ENCODE peak calls at places on chromosomes 1 and 21, in eight cellular contexts. One of them, this sample, is unnamed.
A peak's percentile ranks its signal among the peaks of the same experiment; 100 is the strongest.

GRCh38 chr21:38944903-38945302 is 139.2 kb downstream of the ETS2 start:
- DNase-seq in A549: no peak
- DNase-seq in pons: no peak
- DNase-seq in NCI-H510A: no peak
- DNase-seq in activated T-cell treated with anti-CD3 and anti-CD28 coated beads, Interleukin-2, amount 50 U/mL, for 72 hours: no peak
- DNase-seq in NCI-H1694: no peak
- DNase-seq in testis: no peak
- DNase-seq in activated naive CD4-positive, alpha-beta T cell: no peak
- DNase-seq in this sample: no peak

GRCh38 chr1:214086945-214087344 is 99.2 kb downstream of the PROX1 start:
- DNase-seq in activated T-cell treated with anti-CD3 and anti-CD28 coated beads, Interleukin-2, amount 50 U/mL, for 72 hours: no peak
- DNase-seq in testis: no peak
- DNase-seq in NCI-H510A: no peak
- DNase-seq in pons: no peak
- DNase-seq in activated naive CD4-positive, alpha-beta T cell: no peak
- DNase-seq in A549: peak; percentile 7
- DNase-seq in NCI-H1694: no peak
- DNase-seq in this sample: no peak

GRCh38 chr1:64875606-64876005 is 90.7 kb downstream of the JAK1 start:
- DNase-seq in A549: no peak
- DNase-seq in NCI-H510A: no peak
- DNase-seq in NCI-H1694: no peak
- DNase-seq in pons: no peak
- DNase-seq in activated naive CD4-positive, alpha-beta T cell: no peak
- DNase-seq in activated T-cell treated with anti-CD3 and anti-CD28 coated beads, Interleukin-2, amount 50 U/mL, for 72 hours: no peak
- DNase-seq in testis: no peak
- DNase-seq in this sample: no peak

GRCh38 chr1:225347123-225347683 is 80.6 kb downstream of the LBR start:
- DNase-seq in testis: no peak
- DNase-seq in NCI-H1694: no peak
- DNase-seq in activated naive CD4-positive, alpha-beta T cell: no peak
- DNase-seq in NCI-H510A: no peak
- DNase-seq in pons: no peak
- DNase-seq in A549: no peak
- DNase-seq in activated T-cell treated with anti-CD3 and anti-CD28 coated beads, Interleukin-2, amount 50 U/mL, for 72 hours: no peak
- DNase-seq in this sample: no peak

GRCh38 chr1:85481688-85482087 is 16.7 kb upstream of the DDAH1 start:
- DNase-seq in testis: no peak
- DNase-seq in NCI-H510A: no peak
- DNase-seq in A549: no peak
- DNase-seq in NCI-H1694: no peak
- DNase-seq in activated naive CD4-positive, alpha-beta T cell: no peak
- DNase-seq in activated T-cell treated with anti-CD3 and anti-CD28 coated beads, Interleukin-2, amount 50 U/mL, for 72 hours: no peak
- DNase-seq in pons: no peak
- DNase-seq in this sample: no peak

GRCh38 chr1:246319111-246319510 is 188.0 kb downstream of the SMYD3 start:
- DNase-seq in testis: no peak
- DNase-seq in NCI-H1694: peak; percentile 58
- DNase-seq in pons: no peak
- DNase-seq in activated T-cell treated with anti-CD3 and anti-CD28 coated beads, Interleukin-2, amount 50 U/mL, for 72 hours: no peak
- DNase-seq in activated naive CD4-positive, alpha-beta T cell: no peak
- DNase-seq in A549: no peak
- DNase-seq in NCI-H510A: no peak
- DNase-seq in this sample: no peak

GRCh38 chr1:62241357-62242131 is 46.9 kb downstream of the L1TD1 start:
- DNase-seq in testis: no peak
- DNase-seq in A549: peak; percentile 33
- DNase-seq in activated naive CD4-positive, alpha-beta T cell: no peak
- DNase-seq in NCI-H1694: no peak
- DNase-seq in activated T-cell treated with anti-CD3 and anti-CD28 coated beads, Interleukin-2, amount 50 U/mL, for 72 hours: no peak
- DNase-seq in pons: no peak
- DNase-seq in NCI-H510A: peak; percentile 40
- DNase-seq in this sample: peak; percentile 40

GRCh38 chr1:187114788-187115187 is 286.0 kb downstream of the PLA2G4A start:
- DNase-seq in NCI-H510A: no peak
- DNase-seq in activated naive CD4-positive, alpha-beta T cell: no peak
- DNase-seq in testis: no peak
- DNase-seq in pons: no peak
- DNase-seq in activated T-cell treated with anti-CD3 and anti-CD28 coated beads, Interleukin-2, amount 50 U/mL, for 72 hours: no peak
- DNase-seq in A549: no peak
- DNase-seq in NCI-H1694: no peak
- DNase-seq in this sample: no peak

GRCh38 chr1:83901547-83902155 is 97.3 kb downstream of the TTLL7 start:
- DNase-seq in NCI-H510A: peak; percentile 60
- DNase-seq in activated naive CD4-positive, alpha-beta T cell: no peak
- DNase-seq in activated T-cell treated with anti-CD3 and anti-CD28 coated beads, Interleukin-2, amount 50 U/mL, for 72 hours: no peak
- DNase-seq in NCI-H1694: no peak
- DNase-seq in testis: no peak
- DNase-seq in A549: peak; percentile 78
- DNase-seq in pons: no peak
- DNase-seq in this sample: no peak

GRCh38 chr1:226603030-226603960 is 54.7 kb downstream of the STUM start:
- DNase-seq in NCI-H1694: peak; percentile 95
- DNase-seq in activated T-cell treated with anti-CD3 and anti-CD28 coated beads, Interleukin-2, amount 50 U/mL, for 72 hours: no peak
- DNase-seq in pons: peak; percentile 88
- DNase-seq in A549: no peak
- DNase-seq in activated naive CD4-positive, alpha-beta T cell: no peak
- DNase-seq in NCI-H510A: no peak
- DNase-seq in testis: peak; percentile 51
- DNase-seq in this sample: peak; percentile 47

GRCh38 chr1:17053071-17053684 is 654 bp downstream of the SDHB start:
- DNase-seq in activated naive CD4-positive, alpha-beta T cell: no peak
- DNase-seq in activated T-cell treated with anti-CD3 and anti-CD28 coated beads, Interleukin-2, amount 50 U/mL, for 72 hours: no peak
- DNase-seq in NCI-H1694: no peak
- DNase-seq in testis: no peak
- DNase-seq in A549: no peak
- DNase-seq in NCI-H510A: no peak
- DNase-seq in pons: no peak
- DNase-seq in this sample: no peak

GRCh38 chr1:209202826-209203439 is 380.6 kb upstream of the CAMK1G start:
- DNase-seq in activated naive CD4-positive, alpha-beta T cell: no peak
- DNase-seq in A549: peak; percentile 71
- DNase-seq in testis: no peak
- DNase-seq in activated T-cell treated with anti-CD3 and anti-CD28 coated beads, Interleukin-2, amount 50 U/mL, for 72 hours: peak; percentile 6
- DNase-seq in NCI-H510A: no peak
- DNase-seq in NCI-H1694: peak; percentile 20
- DNase-seq in pons: peak; percentile 88
- DNase-seq in this sample: no peak

GRCh38 chr1:39297534-39297933 is 93.0 kb downstream of the MACF1 start:
- DNase-seq in pons: no peak
- DNase-seq in testis: no peak
- DNase-seq in A549: no peak
- DNase-seq in NCI-H1694: no peak
- DNase-seq in activated T-cell treated with anti-CD3 and anti-CD28 coated beads, Interleukin-2, amount 50 U/mL, for 72 hours: no peak
- DNase-seq in NCI-H510A: no peak
- DNase-seq in activated naive CD4-positive, alpha-beta T cell: no peak
- DNase-seq in this sample: no peak

GRCh38 chr1:248696261-248696660 is 6.3 kb downstream of the OR14I1 start:
- DNase-seq in NCI-H510A: no peak
- DNase-seq in pons: peak; percentile 9
- DNase-seq in activated T-cell treated with anti-CD3 and anti-CD28 coated beads, Interleukin-2, amount 50 U/mL, for 72 hours: no peak
- DNase-seq in NCI-H1694: no peak
- DNase-seq in A549: peak; percentile 55
- DNase-seq in testis: peak; percentile 56
- DNase-seq in activated naive CD4-positive, alpha-beta T cell: no peak
- DNase-seq in this sample: peak; percentile 60

GRCh38 chr21:42191978-42192595 is 26.9 kb upstream of the ABCG1 start:
- DNase-seq in NCI-H1694: no peak
- DNase-seq in activated T-cell treated with anti-CD3 and anti-CD28 coated beads, Interleukin-2, amount 50 U/mL, for 72 hours: no peak
- DNase-seq in A549: no peak
- DNase-seq in NCI-H510A: no peak
- DNase-seq in activated naive CD4-positive, alpha-beta T cell: no peak
- DNase-seq in testis: no peak
- DNase-seq in pons: no peak
- DNase-seq in this sample: no peak

GRCh38 chr1:203553501-203553900 is 59.5 kb downstream of the OPTC start:
- DNase-seq in testis: no peak
- DNase-seq in NCI-H1694: no peak
- DNase-seq in pons: no peak
- DNase-seq in NCI-H510A: no peak
- DNase-seq in A549: no peak
- DNase-seq in activated T-cell treated with anti-CD3 and anti-CD28 coated beads, Interleukin-2, amount 50 U/mL, for 72 hours: no peak
- DNase-seq in activated naive CD4-positive, alpha-beta T cell: no peak
- DNase-seq in this sample: no peak

GRCh38 chr1:37474051-37474696 is at the start of gene ZC3H12A:
- DNase-seq in pons: peak; percentile 88
- DNase-seq in A549: peak; percentile 83
- DNase-seq in activated T-cell treated with anti-CD3 and anti-CD28 coated beads, Interleukin-2, amount 50 U/mL, for 72 hours: peak; percentile 98
- DNase-seq in NCI-H1694: peak; percentile 44
- DNase-seq in testis: peak; percentile 93
- DNase-seq in activated naive CD4-positive, alpha-beta T cell: peak; percentile 84
- DNase-seq in NCI-H510A: peak; percentile 100
- DNase-seq in this sample: peak; percentile 95

GRCh38 chr1:242534753-242535152 is 10.3 kb upstream of the PLD5 start:
- DNase-seq in NCI-H1694: no peak
- DNase-seq in testis: no peak
- DNase-seq in pons: no peak
- DNase-seq in A549: no peak
- DNase-seq in activated naive CD4-positive, alpha-beta T cell: no peak
- DNase-seq in activated T-cell treated with anti-CD3 and anti-CD28 coated beads, Interleukin-2, amount 50 U/mL, for 72 hours: no peak
- DNase-seq in NCI-H510A: no peak
- DNase-seq in this sample: no peak

GRCh38 chr1:161223805-161224694 is 622 bp upstream of the APOA2 start:
- DNase-seq in NCI-H1694: no peak
- DNase-seq in activated naive CD4-positive, alpha-beta T cell: no peak
- DNase-seq in A549: no peak
- DNase-seq in testis: no peak
- DNase-seq in activated T-cell treated with anti-CD3 and anti-CD28 coated beads, Interleukin-2, amount 50 U/mL, for 72 hours: no peak
- DNase-seq in pons: no peak
- DNase-seq in NCI-H510A: no peak
- DNase-seq in this sample: no peak

GRCh38 chr21:24759348-24760118 is 847.7 kb downstream of the MRPL39 start:
- DNase-seq in activated T-cell treated with anti-CD3 and anti-CD28 coated beads, Interleukin-2, amount 50 U/mL, for 72 hours: no peak
- DNase-seq in A549: no peak
- DNase-seq in testis: no peak
- DNase-seq in activated naive CD4-positive, alpha-beta T cell: no peak
- DNase-seq in NCI-H510A: no peak
- DNase-seq in NCI-H1694: peak; percentile 19
- DNase-seq in pons: no peak
- DNase-seq in this sample: no peak

GRCh38 chr21:18468775-18469174 is 65.2 kb upstream of the TMPRSS15 start:
- DNase-seq in activated T-cell treated with anti-CD3 and anti-CD28 coated beads, Interleukin-2, amount 50 U/mL, for 72 hours: no peak
- DNase-seq in A549: no peak
- DNase-seq in testis: no peak
- DNase-seq in NCI-H510A: no peak
- DNase-seq in NCI-H1694: no peak
- DNase-seq in pons: no peak
- DNase-seq in activated naive CD4-positive, alpha-beta T cell: no peak
- DNase-seq in this sample: no peak

GRCh38 chr1:54127594-54127993 is 25.2 kb downstream of the CDCP2 start:
- DNase-seq in activated naive CD4-positive, alpha-beta T cell: no peak
- DNase-seq in pons: no peak
- DNase-seq in NCI-H510A: no peak
- DNase-seq in activated T-cell treated with anti-CD3 and anti-CD28 coated beads, Interleukin-2, amount 50 U/mL, for 72 hours: no peak
- DNase-seq in NCI-H1694: no peak
- DNase-seq in A549: no peak
- DNase-seq in testis: no peak
- DNase-seq in this sample: no peak

GRCh38 chr1:117128323-117129079 is 7.0 kb upstream of the TRIM45 start:
- DNase-seq in testis: no peak
- DNase-seq in NCI-H1694: peak; percentile 76
- DNase-seq in A549: peak; percentile 23
- DNase-seq in NCI-H510A: no peak
- DNase-seq in activated naive CD4-positive, alpha-beta T cell: no peak
- DNase-seq in pons: peak; percentile 76
- DNase-seq in activated T-cell treated with anti-CD3 and anti-CD28 coated beads, Interleukin-2, amount 50 U/mL, for 72 hours: no peak
- DNase-seq in this sample: no peak

GRCh38 chr1:153248480-153248879 is 11.0 kb upstream of the LORICRIN start:
- DNase-seq in activated naive CD4-positive, alpha-beta T cell: no peak
- DNase-seq in pons: no peak
- DNase-seq in NCI-H510A: no peak
- DNase-seq in testis: no peak
- DNase-seq in A549: no peak
- DNase-seq in NCI-H1694: no peak
- DNase-seq in activated T-cell treated with anti-CD3 and anti-CD28 coated beads, Interleukin-2, amount 50 U/mL, for 72 hours: no peak
- DNase-seq in this sample: no peak

GRCh38 chr21:26473471-26473870 is 99.6 kb downstream of the CYYR1 start:
- DNase-seq in NCI-H510A: no peak
- DNase-seq in pons: no peak
- DNase-seq in activated naive CD4-positive, alpha-beta T cell: no peak
- DNase-seq in activated T-cell treated with anti-CD3 and anti-CD28 coated beads, Interleukin-2, amount 50 U/mL, for 72 hours: peak; percentile 11
- DNase-seq in testis: no peak
- DNase-seq in NCI-H1694: no peak
- DNase-seq in A549: no peak
- DNase-seq in this sample: no peak

GRCh38 chr1:7533006-7533405 is 238.1 kb upstream of the VAMP3 start:
- DNase-seq in testis: no peak
- DNase-seq in activated T-cell treated with anti-CD3 and anti-CD28 coated beads, Interleukin-2, amount 50 U/mL, for 72 hours: no peak
- DNase-seq in NCI-H510A: no peak
- DNase-seq in pons: no peak
- DNase-seq in activated naive CD4-positive, alpha-beta T cell: no peak
- DNase-seq in NCI-H1694: no peak
- DNase-seq in A549: no peak
- DNase-seq in this sample: no peak

GRCh38 chr1:47659141-47659540 is 221.3 kb downstream of the FOXD2 start:
- DNase-seq in NCI-H510A: no peak
- DNase-seq in NCI-H1694: no peak
- DNase-seq in A549: no peak
- DNase-seq in activated T-cell treated with anti-CD3 and anti-CD28 coated beads, Interleukin-2, amount 50 U/mL, for 72 hours: no peak
- DNase-seq in testis: peak; percentile 0
- DNase-seq in pons: peak; percentile 10
- DNase-seq in activated naive CD4-positive, alpha-beta T cell: no peak
- DNase-seq in this sample: no peak

GRCh38 chr1:8976338-8976737 is 30.7 kb downstream of the CA6 start:
- DNase-seq in activated naive CD4-positive, alpha-beta T cell: no peak
- DNase-seq in NCI-H510A: no peak
- DNase-seq in testis: no peak
- DNase-seq in A549: no peak
- DNase-seq in NCI-H1694: no peak
- DNase-seq in pons: no peak
- DNase-seq in activated T-cell treated with anti-CD3 and anti-CD28 coated beads, Interleukin-2, amount 50 U/mL, for 72 hours: no peak
- DNase-seq in this sample: no peak

GRCh38 chr1:33709780-33710713 is 153.8 kb upstream of the HMGB4 start:
- DNase-seq in NCI-H1694: no peak
- DNase-seq in activated naive CD4-positive, alpha-beta T cell: no peak
- DNase-seq in activated T-cell treated with anti-CD3 and anti-CD28 coated beads, Interleukin-2, amount 50 U/mL, for 72 hours: no peak
- DNase-seq in pons: no peak
- DNase-seq in NCI-H510A: no peak
- DNase-seq in testis: no peak
- DNase-seq in A549: no peak
- DNase-seq in this sample: no peak

GRCh38 chr1:54401799-54402198 is 4.4 kb downstream of the SSBP3 start:
- DNase-seq in pons: no peak
- DNase-seq in activated naive CD4-positive, alpha-beta T cell: no peak
- DNase-seq in activated T-cell treated with anti-CD3 and anti-CD28 coated beads, Interleukin-2, amount 50 U/mL, for 72 hours: no peak
- DNase-seq in A549: no peak
- DNase-seq in NCI-H1694: no peak
- DNase-seq in testis: no peak
- DNase-seq in NCI-H510A: peak; percentile 27
- DNase-seq in this sample: no peak

This sample was measured in adrenal gland.